ENCODE peak calls at places on chromosomes 16 and 17, in eight cellular contexts. N, F, A, Y, J, D, P and M are unnamed samples.

GRCh38 chr17:59427425-59427921 is 96.0 kb downstream of the YPEL2 start:
- DNase-seq in N (no peak), F (peak), A (no peak), Y (no peak), J (no peak), D (peak), P (no peak), M (no peak)

GRCh38 chr17:45368661-45369060 is 51.8 kb upstream of the MAP3K14 start:
- DNase-seq in N (no peak), F (no peak), A (no peak), Y (no peak), J (no peak), D (no peak), P (no peak), M (no peak)

GRCh38 chr17:41873559-41874292 is 8.5 kb upstream of the KLHL11 start:
- DNase-seq in N (no peak), F (no peak), A (no peak), Y (no peak), J (no peak), D (no peak), P (no peak), M (no peak)

GRCh38 chr16:28156031-28156680 is 55.6 kb downstream of the XPO6 start:
- DNase-seq in N (no peak), F (no peak), A (no peak), Y (no peak), J (no peak), D (no peak), P (no peak), M (no peak)

GRCh38 chr16:9151597-9151996 is 60.2 kb downstream of the HAPSTR1 start:
- DNase-seq in N (no peak), F (no peak), A (no peak), Y (no peak), J (no peak), D (no peak), P (no peak), M (no peak)

GRCh38 chr17:78917451-78918307 is 7.5 kb downstream of the TIMP2 start:
- DNase-seq in N (no peak), F (no peak), A (no peak), Y (no peak), J (no peak), D (no peak), P (no peak), M (no peak)

GRCh38 chr17:7592422-7593021 is 2.6 kb upstream of the SOX15 start:
- DNase-seq in N (no peak), F (no peak), A (no peak), Y (no peak), J (no peak), D (no peak), P (no peak), M (no peak)

GRCh38 chr17:7857724-7858486 is at the start of gene CYB5D1:
- DNase-seq in N (no peak), F (peak), A (peak), Y (peak), J (peak), D (peak), P (peak), M (peak)

GRCh38 chr16:73058221-73058615 is 10.3 kb upstream of the ZFHX3 start:
- DNase-seq in N (no peak), F (no peak), A (peak), Y (peak), J (no peak), D (peak), P (no peak), M (no peak)

GRCh38 chr17:49753959-49754391 is 10.0 kb downstream of the FAM117A start:
- DNase-seq in N (no peak), F (no peak), A (peak), Y (peak), J (no peak), D (no peak), P (no peak), M (peak)

GRCh38 chr16:85553436-85554113 is 59.5 kb upstream of the GSE1 start:
- DNase-seq in N (no peak), F (peak), A (peak), Y (no peak), J (no peak), D (peak), P (peak), M (no peak)

GRCh38 chr16:87550510-87550961 is 51.8 kb upstream of the JPH3 start:
- DNase-seq in N (no peak), F (no peak), A (peak), Y (no peak), J (peak), D (no peak), P (no peak), M (no peak)

GRCh38 chr16:4917117-4917516 is 19.8 kb downstream of the PPL start:
- DNase-seq in N (no peak), F (no peak), A (no peak), Y (no peak), J (no peak), D (no peak), P (no peak), M (no peak)

GRCh38 chr17:45225051-45225700 is 3.5 kb downstream of the FMNL1 start:
- DNase-seq in N (no peak), F (no peak), A (no peak), Y (no peak), J (peak), D (peak), P (peak), M (peak)

DNA sequence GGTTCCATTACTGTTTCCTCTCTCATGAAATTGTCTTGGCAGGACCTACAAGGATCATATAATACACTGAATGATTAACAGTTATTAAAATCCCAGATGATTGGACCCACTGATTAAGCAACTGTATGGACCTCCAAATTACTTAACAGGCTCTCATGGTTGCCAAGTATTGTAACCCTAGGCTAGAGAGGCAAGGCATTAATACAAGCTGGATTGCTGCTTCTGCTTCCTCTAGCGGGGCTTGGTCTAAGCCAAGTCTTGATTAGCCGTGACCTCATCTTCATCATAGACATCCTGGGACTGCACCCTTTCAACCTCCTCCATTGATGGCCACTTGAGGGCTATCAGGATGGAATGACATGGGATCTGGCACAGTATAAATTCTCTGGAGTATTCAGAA is 47.0 kb downstream of the SYCE1L start:
- DNase-seq in N (no peak), F (no peak), A (no peak), Y (no peak), J (no peak), D (no peak), P (no peak), M (no peak)
- H3K4me3 ChIP-seq in N (no peak), F (no peak), A (no peak), Y (no peak), J (no peak), D (no peak), P (no peak), M (no peak)

DNA sequence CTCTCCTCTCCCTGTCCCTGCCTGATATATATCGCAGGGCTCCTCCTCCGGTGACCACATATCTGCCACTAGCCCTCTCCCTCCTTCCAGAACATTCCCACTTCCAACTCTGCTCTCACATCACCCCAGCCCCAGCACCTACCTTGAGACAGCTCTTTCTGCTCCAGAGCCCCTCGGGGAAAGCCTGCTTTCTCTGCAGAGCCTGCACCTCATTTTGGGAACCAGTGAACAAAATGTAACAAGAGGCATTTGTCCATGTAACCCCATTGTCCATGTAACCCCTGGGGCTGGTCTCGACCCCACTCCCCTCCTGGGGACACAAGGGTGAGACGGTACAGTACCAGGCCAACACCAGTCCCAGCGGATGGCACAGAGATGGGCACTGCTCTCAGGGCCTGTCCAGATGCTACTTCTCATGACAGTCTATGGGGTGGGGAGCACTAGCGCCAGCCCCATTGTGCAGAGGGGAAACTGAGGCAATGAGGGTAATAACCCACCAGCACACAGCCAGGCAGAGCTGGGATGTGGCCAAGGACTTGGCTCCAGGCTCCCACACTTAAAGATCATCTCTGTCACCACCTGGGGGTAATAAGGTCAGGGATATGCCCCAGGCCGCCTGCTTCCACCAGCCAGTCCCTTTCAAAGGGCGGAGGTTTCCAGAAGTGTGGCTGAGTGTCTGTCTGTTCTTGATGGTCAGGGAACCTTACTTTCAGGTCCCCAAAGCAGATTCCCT is 42.8 kb downstream of the TBC1D16 start:
- DNase-seq in N (no peak), F (no peak), A (no peak), Y (no peak), J (no peak), D (no peak), P (no peak), M (no peak)
- H3K4me3 ChIP-seq in N (no peak), F (no peak), A (no peak), Y (peak), J (no peak), D (no peak), P (no peak), M (peak)

DNA sequence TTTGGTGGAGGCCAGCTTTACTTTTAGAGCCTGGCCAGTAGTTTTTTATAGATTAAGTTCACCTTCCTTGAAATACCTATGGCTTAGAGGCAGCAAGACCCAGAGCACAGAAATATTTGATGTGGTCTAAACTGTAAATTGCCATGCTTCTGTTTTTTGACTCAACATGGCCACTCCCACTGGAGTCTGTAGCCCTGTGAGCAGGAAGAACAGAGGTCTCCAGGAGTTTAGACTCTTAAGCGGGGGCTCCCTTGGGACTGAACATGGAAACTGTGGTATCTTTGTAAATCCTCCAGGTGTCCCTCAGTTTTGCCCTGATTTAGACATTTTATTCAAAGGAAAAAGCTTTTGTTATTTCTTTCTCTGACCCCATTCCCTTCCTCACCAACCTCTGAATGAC is 145.6 kb downstream of the FTO start:
- DNase-seq in N (no peak), F (no peak), A (no peak), Y (no peak), J (no peak), D (no peak), P (no peak), M (peak)
- H3K4me3 ChIP-seq in N (no peak), F (no peak), A (no peak), Y (no peak), J (no peak), D (no peak), P (no peak), M (no peak)

DNA sequence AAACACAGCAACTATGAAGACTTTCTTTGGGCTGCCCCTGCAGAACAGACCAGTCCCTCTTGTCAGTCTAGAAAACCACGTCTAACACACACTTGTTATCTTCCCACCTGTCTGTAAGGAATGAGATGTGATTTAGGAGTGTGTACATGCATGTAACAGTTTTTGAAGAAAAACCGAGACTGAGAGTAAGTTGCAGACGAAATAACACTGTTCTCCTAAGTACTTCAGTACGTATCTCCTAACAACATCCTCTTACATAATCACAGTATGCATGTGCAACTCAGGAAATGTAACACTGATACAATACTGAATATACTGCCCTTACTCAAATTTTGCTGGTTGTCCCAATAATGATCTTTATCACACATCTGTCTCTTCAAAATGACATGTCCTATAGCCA is 25.8 kb downstream of the CREBBP start:
- DNase-seq in N (no peak), F (no peak), A (no peak), Y (no peak), J (no peak), D (no peak), P (no peak), M (no peak)
- H3K4me3 ChIP-seq in N (no peak), F (no peak), A (no peak), Y (no peak), J (no peak), D (no peak), P (no peak), M (no peak)

GRCh38 chr16:26664086-26664485 is 402.6 kb upstream of the C16orf82 start:
- DNase-seq in N (no peak), F (no peak), A (no peak), Y (no peak), J (no peak), D (no peak), P (no peak), M (no peak)
- H3K4me3 ChIP-seq in N (no peak), F (no peak), A (no peak), Y (no peak), J (no peak), D (no peak), P (no peak), M (no peak)

GRCh38 chr16:69105501-69106361 is at the start of gene HAS3:
- DNase-seq in N (no peak), F (peak), A (peak), Y (peak), J (no peak), D (peak), P (no peak), M (peak)

GRCh38 chr16:69108905-69109252 is 3.4 kb downstream of the HAS3 start:
- DNase-seq in N (no peak), F (no peak), A (no peak), Y (peak), J (no peak), D (no peak), P (no peak), M (no peak)

GRCh38 chr16:69107311-69107962 is 2.0 kb downstream of the HAS3 start:
- DNase-seq in N (no peak), F (peak), A (peak), Y (peak), J (no peak), D (peak), P (peak), M (no peak)

GRCh38 chr16:69108069-69108904 is 2.8 kb downstream of the HAS3 start:
- DNase-seq in N (no peak), F (no peak), A (no peak), Y (peak), J (no peak), D (no peak), P (peak), M (no peak)

DNA sequence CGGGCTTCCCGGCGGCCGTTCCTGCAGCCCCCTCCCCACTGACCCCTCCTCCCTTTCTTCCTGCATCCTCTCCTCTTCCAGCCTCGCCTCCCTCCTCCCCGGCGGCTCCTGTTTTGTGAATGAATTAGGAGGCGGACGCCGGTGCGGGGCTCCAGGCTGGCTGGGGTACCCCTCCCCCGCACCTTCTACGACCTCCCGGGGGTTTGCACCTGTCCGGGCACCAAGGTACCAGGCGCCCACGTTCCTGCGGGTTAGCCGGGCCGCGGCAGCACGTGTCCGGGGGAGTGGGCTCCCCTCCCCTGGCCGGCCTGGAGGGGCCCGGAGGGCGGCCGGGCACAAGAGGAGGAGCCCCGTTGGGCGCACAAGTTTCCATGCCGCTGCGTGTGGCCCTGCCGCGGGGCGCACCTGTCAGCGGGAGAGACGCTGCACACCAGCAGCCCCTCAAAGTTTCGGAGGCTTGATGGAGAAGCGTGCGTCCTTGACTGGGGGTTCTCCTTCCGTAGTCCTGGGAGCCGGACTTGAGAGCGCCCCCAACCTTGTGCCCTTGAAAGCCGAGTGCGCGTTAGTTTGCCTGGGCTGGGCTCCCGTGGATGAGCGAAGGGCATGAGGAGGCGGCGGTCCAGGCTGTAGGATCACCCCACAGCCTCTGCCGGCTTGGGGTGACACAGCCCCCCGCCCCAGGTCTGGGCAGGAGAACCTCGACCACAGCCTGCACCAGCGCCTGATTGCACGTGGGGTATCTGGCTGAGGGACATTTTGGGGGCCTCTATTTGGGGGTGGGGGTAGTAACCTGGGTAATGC is 1.2 kb downstream of the HAS3 start:
- DNase-seq in N (no peak), F (no peak), A (peak), Y (peak), J (no peak), D (peak), P (no peak), M (no peak)
- H3K4me3 ChIP-seq in N (peak), F (peak), A (no peak), Y (peak), J (peak), D (peak), P (peak), M (peak)

GRCh38 chr17:76736349-76737081 is 616 bp downstream of the SRSF2 start:
- DNase-seq in N (no peak), F (peak), A (peak), Y (peak), J (peak), D (peak), P (peak), M (no peak)
- H3K4me3 ChIP-seq in N (peak), F (peak), A (peak), Y (peak), J (peak), D (peak), P (peak), M (peak)

GRCh38 chr17:81329279-81329926 is 34.3 kb upstream of the SLC38A10 start:
- DNase-seq in N (no peak), F (peak), A (peak), Y (peak), J (no peak), D (peak), P (peak), M (no peak)
- H3K4me3 ChIP-seq in N (no peak), F (no peak), A (no peak), Y (peak), J (no peak), D (peak), P (no peak), M (no peak)